ENCODE peak calls at places on chromosomes 3 and 15, in six cellular contexts. N is cardiac muscle cell, K is A549, J is GM23338, D is IMR-90, X is fibroblast of lung. W is an unnamed sample.

GRCh38 chr3:172760406-172760805 is 9.9 kb downstream of the ECT2 start:
- DNase-seq in N (peak; percentile 85), K (peak; percentile 47), J (no peak), D (peak; percentile 66), X (peak; percentile 33), W (no peak)

GRCh38 chr3:159856496-159857098 is 132.0 kb upstream of the IL12A start:
- DNase-seq in N (no peak), K (no peak), J (no peak), D (no peak), X (no peak), W (no peak)

GRCh38 chr3:155069729-155070128 is 10.4 kb upstream of the MME start:
- DNase-seq in N (peak; percentile 64), K (no peak), J (no peak), D (peak; percentile 85), X (peak; percentile 54), W (no peak)

GRCh38 chr3:29639621-29640290 is 358.9 kb downstream of the RBMS3 start:
- DNase-seq in N (peak; percentile 37), K (no peak), J (no peak), D (peak; percentile 24), X (peak; percentile 20), W (no peak)

GRCh38 chr3:172808969-172809546 is 58.5 kb downstream of the ECT2 start:
- DNase-seq in N (peak; percentile 74), K (peak; percentile 40), J (peak; percentile 46), D (peak; percentile 61), X (peak; percentile 38), W (no peak)

GRCh38 chr3:18758047-18758704 is 333.0 kb upstream of the SATB1 start:
- DNase-seq in N (peak; percentile 57), K (peak; percentile 50), J (peak; percentile 97), D (no peak), X (peak; percentile 8), W (no peak)

GRCh38 chr3:16085884-16086608 is 88.4 kb upstream of the GALNT15 start:
- DNase-seq in N (peak; percentile 83), K (no peak), J (peak; percentile 4), D (no peak), X (peak; percentile 75), W (peak; percentile 56)

GRCh38 chr15:63025460-63025859 is 17.1 kb upstream of the TPM1 start:
- DNase-seq in N (no peak), K (peak; percentile 55), J (peak; percentile 49), D (no peak), X (no peak), W (no peak)

GRCh38 chr3:52090131-52090548 is 33.8 kb upstream of the DUSP7 start:
- DNase-seq in N (peak; percentile 88), K (no peak), J (no peak), D (peak; percentile 92), X (peak; percentile 96), W (no peak)

GRCh38 chr3:179438836-179439235 is 12.4 kb downstream of the GNB4 start:
- DNase-seq in N (no peak), K (no peak), J (peak; percentile 66), D (no peak), X (no peak), W (no peak)

GRCh38 chr3:48397767-48398681 is 26.0 kb downstream of the FBXW12 start:
- DNase-seq in N (no peak), K (no peak), J (no peak), D (no peak), X (no peak), W (no peak)

GRCh38 chr3:14525685-14526631 is 14.2 kb downstream of the GRIP2 start:
- DNase-seq in N (peak; percentile 53), K (no peak), J (no peak), D (peak; percentile 53), X (peak; percentile 48), W (peak; percentile 31)

GRCh38 chr3:40124918-40125317 is 184.6 kb upstream of the EIF1B start:
- DNase-seq in N (no peak), K (no peak), J (no peak), D (no peak), X (no peak), W (no peak)

GRCh38 chr3:33355611-33356010 is 78.4 kb downstream of the FBXL2 start:
- DNase-seq in N (peak; percentile 62), K (peak; percentile 36), J (no peak), D (peak; percentile 61), X (peak; percentile 77), W (no peak)

GRCh38 chr3:50323614-50324199 is 1.2 kb upstream of the HYAL2 start:
- DNase-seq in N (no peak), K (no peak), J (no peak), D (no peak), X (no peak), W (no peak)

GRCh38 chr3:154421067-154421466 is 8.9 kb downstream of the GPR149 start:
- DNase-seq in N (peak; percentile 8), K (no peak), J (peak; percentile 68), D (no peak), X (no peak), W (no peak)

GRCh38 chr3:126816323-126816722 is 112.3 kb downstream of the CHCHD6 start:
- DNase-seq in N (no peak), K (no peak), J (peak; percentile 17), D (no peak), X (no peak), W (no peak)

GRCh38 chr3:123138819-123139517 is 62.8 kb upstream of the SEC22A start:
- DNase-seq in N (peak; percentile 27), K (no peak), J (no peak), D (no peak), X (no peak), W (no peak)

GRCh38 chr3:123140591-123140990 is 61.2 kb upstream of the SEC22A start:
- DNase-seq in N (no peak), K (no peak), J (no peak), D (no peak), X (no peak), W (no peak)

GRCh38 chr3:123134671-123135070 is 67.1 kb upstream of the SEC22A start:
- DNase-seq in N (no peak), K (no peak), J (no peak), D (no peak), X (no peak), W (no peak)

GRCh38 chr3:123141276-123141675 is 60.5 kb upstream of the SEC22A start:
- DNase-seq in N (no peak), K (no peak), J (no peak), D (no peak), X (no peak), W (no peak)

GRCh38 chr3:123137001-123137400 is 64.7 kb upstream of the SEC22A start:
- DNase-seq in N (no peak), K (no peak), J (no peak), D (no peak), X (no peak), W (no peak)
- H3K4me1 ChIP-seq in N (no peaks in the 10 kb centered on the region), K (no peaks in the 10 kb centered on the region), J (no peaks in the 10 kb centered on the region), D (no peaks in the 10 kb centered on the region), X (no peaks in the 10 kb centered on the region), W (no peaks in the 10 kb centered on the region)

DNA sequence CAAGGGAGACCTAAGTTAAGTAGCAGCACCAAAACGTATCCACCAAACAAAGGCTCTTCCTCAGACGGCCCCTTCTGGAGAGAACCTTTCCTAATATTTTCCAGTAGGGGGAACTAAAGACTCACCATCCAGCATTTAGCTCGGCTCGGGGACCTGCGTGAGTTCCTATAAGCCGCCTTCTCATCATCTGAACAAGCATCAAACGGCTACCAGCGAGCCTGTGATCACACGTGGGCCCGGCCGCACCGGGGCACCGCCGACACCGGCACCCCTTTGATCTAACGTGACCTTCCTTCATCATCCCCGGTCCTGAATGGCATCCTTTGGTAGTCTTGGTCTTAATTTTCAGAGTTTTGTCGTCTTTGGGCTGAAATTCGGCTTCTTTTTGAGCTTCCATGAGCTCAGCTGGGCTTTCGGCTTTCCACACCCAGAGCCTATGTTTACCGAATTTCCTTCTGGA is 1.4 kb upstream of the ROBO2 start:
- DNase-seq in N (peak; percentile 89), K (peak; percentile 77), J (peak; percentile 95), D (peak; percentile 85), X (peak; percentile 78), W (peak; percentile 59)
- TF ChIP-seq CTCF in N (peak; percentile 60), K (peak; percentile 51), J (peak; percentile 74), D (peak; percentile 89), X (peak; percentile 71), W (peak; percentile 38)

GRCh38 chr15:74174966-74175270 is 1.4 kb downstream of the ISLR start:
- DNase-seq in N (no peak), K (no peak), J (no peak), D (no peak), X (no peak), W (no peak)

GRCh38 chr15:74171965-74172541 is 1.5 kb upstream of the ISLR start:
- DNase-seq in N (peak; percentile 25), K (no peak), J (no peak), D (no peak), X (no peak), W (no peak)

GRCh38 chr15:74174216-74174965 is 881 bp downstream of the ISLR start:
- DNase-seq in N (peak; percentile 57), K (no peak), J (no peak), D (no peak), X (no peak), W (peak; percentile 54)

GRCh38 chr15:74172751-74173544 is 562 bp upstream of the ISLR start:
- DNase-seq in N (peak; percentile 90), K (no peak), J (peak; percentile 43), D (peak; percentile 39), X (peak; percentile 35), W (peak; percentile 60)

DNA sequence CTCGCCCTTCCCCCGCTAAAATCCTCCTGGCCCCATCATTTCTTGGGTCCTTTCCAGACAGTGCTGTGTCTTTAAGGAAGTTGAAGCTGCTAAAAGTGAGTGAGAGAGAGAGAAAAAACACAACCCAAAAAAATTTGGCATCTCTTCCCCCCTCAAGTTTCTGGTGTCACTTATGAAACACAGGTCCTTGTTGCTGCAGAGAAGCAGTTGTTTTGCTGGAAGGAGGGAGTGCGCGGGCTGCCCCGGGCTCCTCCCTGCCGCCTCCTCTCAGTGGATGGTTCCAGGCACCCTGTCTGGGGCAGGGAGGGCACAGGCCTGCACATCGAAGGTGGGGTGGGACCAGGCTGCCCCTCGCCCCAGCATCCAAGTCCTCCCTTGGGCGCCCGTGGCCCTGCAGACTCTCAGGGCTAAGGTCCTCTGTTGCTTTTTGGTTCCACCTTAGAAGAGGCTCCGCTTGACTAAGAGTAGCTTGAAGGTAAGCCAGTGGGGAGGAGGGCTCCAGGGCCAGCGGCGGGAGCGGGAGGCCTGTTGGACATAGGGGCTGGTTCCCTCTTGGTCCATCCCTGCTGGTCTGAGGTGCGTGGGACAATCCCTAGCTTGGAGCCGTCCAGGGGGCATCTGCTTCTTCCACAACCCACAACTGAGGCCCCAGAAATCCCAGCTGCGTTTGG is at the start of gene ISLR:
- DNase-seq in N (peak; percentile 91), K (no peak), J (peak; percentile 28), D (peak; percentile 8), X (peak; percentile 34), W (peak; percentile 34)
- H3K4me3 ChIP-seq in N (no peak within 1 kb of the TSS), K (no peak within 1 kb of the TSS), J (no peak within 1 kb of the TSS), D (no peak within 1 kb of the TSS), X (peak within 1 kb of the TSS; percentile 17), W (peak within 1 kb of the TSS; percentile 7)

DNA sequence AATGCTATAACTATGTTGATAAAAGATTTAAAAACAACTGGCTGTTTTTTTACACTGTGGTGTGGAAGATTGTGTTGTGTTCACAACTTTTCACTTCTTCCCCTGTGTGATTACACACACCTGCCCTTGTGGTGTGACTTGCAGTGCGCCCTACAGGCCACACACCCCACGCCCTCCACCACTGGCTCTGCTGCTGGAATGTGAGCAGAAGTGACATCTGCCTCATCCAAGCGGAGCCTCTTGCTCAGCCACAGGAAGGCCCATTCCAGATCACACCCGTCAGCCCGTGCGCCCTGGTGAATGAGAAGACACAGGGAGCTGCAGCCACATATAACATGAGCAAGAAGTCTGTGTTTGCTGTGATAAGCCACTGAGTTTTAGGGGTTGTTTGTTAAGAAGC is 7.0 kb downstream of the CCR2 start:
- DNase-seq in N (no peak), K (no peak), J (no peak), D (no peak), X (no peak), W (no peak)
- H3K4me1 ChIP-seq in N (no peaks in the 10 kb centered on the region), K (no peaks in the 10 kb centered on the region), J (no peaks in the 10 kb centered on the region), D (no peaks in the 10 kb centered on the region), X (no peaks in the 10 kb centered on the region), W (peaks cover 52% of the 10 kb centered on the region)

W was measured in left lung.